ENCODE peak calls at places on chromosomes 5 and 9, in four cellular contexts. B, D, F and P are unnamed samples.

GRCh38 chr5:142109356-142110045 is 922 bp downstream of the NDFIP1 start:
- DNase-seq in F (no peak), B (no peak), D (peak; percentile 34), P (no peak)

GRCh38 chr5:147756566-147756965 is 26.0 kb downstream of the JAKMIP2 start:
- DNase-seq in B (no peak), D (no peak), F (no peak), P (no peak)

GRCh38 chr9:12846035-12846434 is 71.2 kb downstream of the LURAP1L start:
- DNase-seq in F (no peak), B (no peak), D (no peak), P (no peak)

GRCh38 chr9:71562140-71562539 is 206.2 kb downstream of the CEMIP2 start:
- DNase-seq in B (no peak), D (no peak), F (no peak), P (no peak)

GRCh38 chr9:14346301-14346721 is 32.4 kb upstream of the NFIB start:
- DNase-seq in F (no peak), B (no peak), D (no peak), P (no peak)

GRCh38 chr5:148268556-148268955 is at the start of gene SPINK13:
- DNase-seq in F (no peak), B (peak; percentile 4), D (peak; percentile 55), P (no peak)

GRCh38 chr5:59543826-59544442 is 349.6 kb downstream of the PDE4D start:
- DNase-seq in B (no peak), F (no peak), D (peak; percentile 20), P (no peak)

GRCh38 chr9:73050062-73050814 is 97.4 kb upstream of the ALDH1A1 start:
- DNase-seq in F (no peak), D (peak; percentile 39), B (peak; percentile 34), P (no peak)

GRCh38 chr9:99680191-99680590 is 141.5 kb upstream of the NR4A3 start:
- DNase-seq in F (no peak), D (no peak), B (peak; percentile 50), P (no peak)

GRCh38 chr5:10542151-10542550 is 21.7 kb upstream of the ANKRD33B start:
- DNase-seq in F (no peak), B (no peak), D (no peak), P (no peak)

GRCh38 chr9:94490465-94490864 is 64.4 kb upstream of the PCAT7 start:
- DNase-seq in F (no peak), D (peak; percentile 23), B (no peak), P (no peak)

GRCh38 chr9:113558632-113559502 is 95.3 kb downstream of the RGS3 start:
- DNase-seq in D (peak; percentile 93), F (no peak), B (peak; percentile 89), P (no peak)

GRCh38 chr9:35476596-35476995 is 13.3 kb upstream of the RUSC2 start:
- DNase-seq in F (no peak), B (no peak), D (no peak), P (no peak)

GRCh38 chr5:142740903-142741302 is 29.3 kb upstream of the ARHGAP26 start:
- DNase-seq in B (peak; percentile 64), F (no peak), D (peak; percentile 38), P (no peak)

GRCh38 chr9:128141604-128142003 is 7.6 kb upstream of the LCN2 start:
- DNase-seq in B (no peak), D (no peak), F (no peak), P (no peak)

GRCh38 chr9:133161542-133161950 is 2.2 kb downstream of the GBGT1 start:
- DNase-seq in B (no peak), F (no peak), D (no peak), P (no peak)

GRCh38 chr9:111978616-111979015 is 82.0 kb downstream of the UGCG start:
- DNase-seq in F (no peak), D (no peak), B (no peak), P (no peak)

GRCh38 chr5:115575167-115576070 is 26.9 kb downstream of the TICAM2 start:
- DNase-seq in F (peak; percentile 68), B (peak; percentile 83), D (peak; percentile 74), P (peak; percentile 74)